ENCODE peak calls at places on chromosome 21, in seven cellular contexts. Z is prostate gland, L is K562, I is HL-60, W is esophagus muscularis mucosa, H is endothelial cell of umbilical vein, N is breast epithelium. F is an unnamed sample.

GRCh38 chr21:21216013-21216412 is 217.8 kb downstream of the NCAM2 start:
- DNase-seq in Z (no peak), N (no peak), I (no peak), L (no peak), H (no peak), W (no peak), F (no peak)

GRCh38 chr21:45870851-45871615 is 110.5 kb upstream of the COL6A1 start:
- DNase-seq in N (peak; percentile 37), H (no peak), I (no peak), W (no peak), L (no peak), Z (no peak), F (no peak)

GRCh38 chr21:45542242-45542666 is at the start of gene SLC19A1:
- DNase-seq in W (no peak), N (peak; percentile 63), H (peak; percentile 32), I (peak; percentile 70), L (peak; percentile 98), Z (peak; percentile 49), F (no peak)

GRCh38 chr21:46544003-46544402 is 60.9 kb downstream of the S100B start:
- DNase-seq in I (no peak), H (no peak), N (no peak), Z (no peak), W (no peak), L (no peak), F (no peak)

GRCh38 chr21:36640260-36641244 is 58.4 kb upstream of the SIM2 start:
- DNase-seq in N (no peak), L (no peak), W (no peak), H (peak; percentile 51), I (no peak), Z (no peak), F (peak; percentile 98)

GRCh38 chr21:25916226-25916625 is 181.5 kb downstream of the GABPA start:
- DNase-seq in Z (no peak), N (no peak), L (no peak), W (no peak), I (no peak), H (no peak), F (no peak)

GRCh38 chr21:33286600-33287456 is 20.7 kb downstream of the IL10RB start:
- DNase-seq in I (no peak), Z (peak; percentile 59), W (no peak), L (no peak), N (no peak), H (peak; percentile 75), F (no peak)

GRCh38 chr21:35995522-35996088 is 64.7 kb downstream of the SETD4 start:
- DNase-seq in Z (no peak), N (no peak), W (no peak), H (no peak), I (no peak), L (no peak), F (no peak)

GRCh38 chr21:33948096-33948950 is 32.7 kb upstream of the ATP5PO start:
- DNase-seq in Z (peak; percentile 71), I (no peak), H (peak; percentile 39), N (peak; percentile 72), W (no peak), L (peak; percentile 66), F (no peak)

GRCh38 chr21:33433425-33434114 is 30.4 kb downstream of the IFNGR2 start:
- DNase-seq in N (no peak), H (no peak), W (no peak), Z (no peak), L (no peak), I (peak; percentile 69), F (no peak)

GRCh38 chr21:44533891-44534627 is 5.9 kb downstream of the KRTAP10-1 start:
- DNase-seq in N (peak; percentile 34), Z (no peak), I (no peak), W (no peak), L (peak; percentile 78), H (no peak), F (no peak)

GRCh38 chr21:26391166-26391565 is 181.9 kb downstream of the CYYR1 start:
- DNase-seq in H (no peak), W (no peak), L (no peak), I (no peak), Z (no peak), N (no peak), F (no peak)

GRCh38 chr21:25709684-25710265 is 24.9 kb downstream of the ATP5PF start:
- DNase-seq in Z (no peak), H (no peak), N (no peak), W (no peak), I (no peak), L (no peak), F (no peak)

GRCh38 chr21:41068411-41069304 is 99.3 kb upstream of the BACE2 start:
- DNase-seq in I (peak; percentile 42), W (peak; percentile 77), H (peak; percentile 30), L (peak; percentile 84), Z (peak; percentile 77), N (peak; percentile 73), F (no peak)
- TF ChIP-seq POLR2AphosphoS5 in I (no peak), W (no peak), H (no peak), L (no peak), Z (peak; percentile 13), N (no peak), F (no peak)

GRCh38 chr21:38813554-38813953 is 7.8 kb downstream of the ETS2 start:
- DNase-seq in W (no peak), Z (no peak), N (no peak), I (no peak), L (no peak), H (no peak), F (no peak)
- TF ChIP-seq POLR2AphosphoS5 in W (peak; percentile 35), Z (peak; percentile 19), N (no peak), I (no peak), L (no peak), H (no peak), F (no peak)

DNA sequence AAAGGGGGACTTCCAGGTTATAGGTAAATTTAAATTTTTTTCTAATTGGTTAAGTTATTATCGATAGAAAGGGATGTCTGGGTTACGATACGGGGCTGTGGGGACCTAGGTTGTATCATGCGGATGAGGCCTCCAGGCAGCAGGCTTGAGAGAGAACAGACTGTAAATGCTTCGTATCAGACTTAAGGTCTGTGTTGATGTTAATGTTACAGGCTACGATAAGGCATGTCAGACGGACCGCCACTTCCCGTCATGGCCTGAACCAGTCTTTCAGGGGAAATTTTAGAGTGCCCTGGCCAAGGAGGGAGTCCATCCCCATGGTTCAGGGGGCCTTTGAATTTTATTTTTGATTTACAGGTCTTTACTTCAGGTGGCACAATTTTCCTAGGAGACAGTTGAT is 16.7 kb downstream of the ABCG1 start:
- DNase-seq in I (no peak), L (peak; percentile 32), Z (no peak), N (no peak), H (peak; percentile 19), W (no peak), F (no peak)
- TF ChIP-seq POLR2AphosphoS5 in I (no peak), L (no peak), Z (no peak), N (no peak), H (no peak), W (no peak), F (no peak)

DNA sequence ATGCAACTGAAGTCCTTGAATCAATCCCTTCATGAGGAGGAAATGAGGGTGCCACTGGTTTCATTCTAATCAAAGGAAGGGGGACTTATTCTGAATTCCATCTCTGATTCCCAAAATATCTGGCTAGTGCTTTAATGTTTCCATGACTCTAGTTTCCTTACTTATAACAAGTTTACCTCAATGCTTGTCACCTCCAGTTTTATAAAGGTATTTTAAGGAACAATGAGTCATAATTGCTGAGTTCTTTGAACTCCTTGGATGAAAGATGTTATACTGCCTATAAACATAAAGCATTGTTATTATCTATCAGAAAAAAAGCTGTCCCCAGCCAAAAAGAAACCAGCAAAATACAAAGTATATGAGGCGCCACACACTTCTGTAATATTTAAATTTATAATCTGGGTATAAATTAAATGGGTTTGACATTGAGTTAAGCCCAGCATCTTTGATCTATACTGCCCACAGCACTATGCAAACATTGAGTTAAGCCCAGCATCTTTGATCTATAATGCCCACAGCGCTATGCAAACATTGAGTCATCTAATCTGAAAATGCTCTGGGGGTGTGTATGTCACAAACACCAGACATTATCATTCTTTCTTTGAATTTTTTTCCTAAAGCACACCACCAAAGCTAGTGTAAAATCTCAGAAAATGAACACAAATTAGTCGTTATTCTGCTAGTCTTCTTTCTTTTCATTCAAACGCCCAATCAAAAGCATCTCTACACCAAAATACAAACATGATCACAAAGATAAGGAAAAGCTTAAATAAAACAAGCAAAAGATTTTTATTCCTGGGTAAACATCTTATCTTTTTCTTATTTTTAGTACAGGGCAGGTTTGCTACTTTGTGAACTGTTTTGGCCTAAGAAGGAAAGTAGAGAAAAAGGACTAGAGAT is 11.5 kb upstream of the CXADR start:
- DNase-seq in I (no peak), W (no peak), L (no peak), N (no peak), Z (no peak), H (no peak), F (no peak)
- TF ChIP-seq POLR2AphosphoS5 in I (no peak), W (no peak), L (no peak), N (no peak), Z (no peak), H (no peak), F (no peak)

GRCh38 chr21:29298348-29299045 is at the start of gene BACH1:
- DNase-seq in H (peak; percentile 89), Z (peak; percentile 86), N (peak; percentile 87), I (peak; percentile 78), L (peak; percentile 96), W (peak; percentile 94), F (no peak)
- TF ChIP-seq POLR2AphosphoS5 in H (peak; percentile 94), Z (peak; percentile 58), N (peak; percentile 89), I (peak; percentile 79), L (peak; percentile 94), W (peak; percentile 97), F (peak; percentile 47)

GRCh38 chr21:42924433-42924751 is 1.0 kb downstream of the ERVH48-1 start:
- DNase-seq in W (no peak), L (no peak), N (no peak), I (no peak), H (no peak), Z (no peak), F (no peak)

GRCh38 chr21:42922918-42923317 is 2.5 kb downstream of the ERVH48-1 start:
- DNase-seq in N (no peak), W (no peak), H (no peak), Z (no peak), L (no peak), I (no peak), F (no peak)

GRCh38 chr21:42925114-42925907 is at the start of gene ERVH48-1:
- DNase-seq in L (no peak), Z (no peak), W (no peak), H (no peak), I (no peak), N (no peak), F (no peak)

GRCh38 chr21:42921912-42922311 is 3.5 kb downstream of the ERVH48-1 start:
- DNase-seq in W (no peak), N (no peak), H (no peak), Z (no peak), L (peak; percentile 51), I (no peak), F (no peak)

GRCh38 chr21:42923553-42924432 is 1.6 kb downstream of the ERVH48-1 start:
- DNase-seq in L (peak; percentile 93), H (peak; percentile 78), W (peak; percentile 94), Z (peak; percentile 79), N (peak; percentile 70), I (peak; percentile 82), F (peak; percentile 95)
- TF ChIP-seq POLR2AphosphoS5 in L (peak; percentile 79), H (no peak), W (peak; percentile 51), Z (peak; percentile 90), N (no peak), I (peak; percentile 50), F (peak; percentile 72)